ENCODE peak calls at places on chromosomes 13 and 19, in ten cellular contexts. M is dermis microvascular lymphatic vessel endothelial cell; Q is ureter; D is stimulated activated CD4-positive, alpha-beta T cell treated with anti-CD3 and anti-CD28 coated beads, Interleukin-2, amount 100 ng/mL, for 24 hours; J is activated T-helper 9 cell treated with anti-CD3 and anti-CD28 coated beads, Interleukin-2, amount 50 U/mL, for 16 hours; T is B cell; R is AG08395; Y is activated CD8-positive, alpha-beta memory T cell treated with anti-CD3 and anti-CD28 coated beads, Interleukin-2, amount 50 U/mL, for 48 hours; P is naive thymus-derived CD4-positive, alpha-beta T cell; S is fibroblast of lung. K is an unnamed sample.

GRCh38 chr19:39223703-39224279 is 19.7 kb upstream of the SYCN start:
- DNase-seq in Q (no peak), Y (no peak), R (peak), P (no peak), D (peak), M (peak), T (no peak), S (peak), J (no peak), K (no peak)

GRCh38 chr19:21322528-21322927 is 6.7 kb downstream of the ZNF708 start:
- DNase-seq in M (peak), Y (no peak), D (no peak), S (peak), R (no peak), P (no peak), J (no peak), T (no peak), Q (no peak), K (no peak)

GRCh38 chr13:100941811-100942361 is 267.3 kb upstream of the TMTC4 start:
- DNase-seq in D (no peak), J (no peak), M (no peak), Y (no peak), Q (no peak), P (no peak), T (no peak), S (peak), R (no peak), K (no peak)

GRCh38 chr19:7575426-7576040 is 20.1 kb upstream of the CAMSAP3 start:
- DNase-seq in R (peak), P (no peak), M (no peak), Y (no peak), D (no peak), Q (no peak), J (no peak), S (no peak), T (no peak), K (no peak)

GRCh38 chr13:22176968-22177545 is 506.2 kb downstream of the FGF9 start:
- DNase-seq in D (no peak), J (no peak), M (no peak), T (no peak), P (no peak), Y (no peak), R (no peak), S (no peak), Q (no peak), K (no peak)

GRCh38 chr19:13162749-13163608 is 12.8 kb downstream of the IER2 start:
- DNase-seq in Y (peak), R (peak), J (peak), T (peak), D (peak), P (peak), M (peak), S (peak), Q (peak), K (peak)

GRCh38 chr19:44796701-44797115 is 12.2 kb upstream of the BCAM start:
- DNase-seq in J (no peak), P (no peak), Y (no peak), M (peak), T (no peak), Q (no peak), D (no peak), R (no peak), S (peak), K (no peak)

GRCh38 chr13:50693755-50694154 is 149.7 kb downstream of the DLEU7 start:
- DNase-seq in M (peak), Y (no peak), D (no peak), S (peak), Q (no peak), J (no peak), R (peak), P (no peak), T (no peak), K (no peak)

GRCh38 chr19:37990362-37990761 is 83.4 kb downstream of the SIPA1L3 start:
- DNase-seq in S (peak), M (no peak), R (no peak), Q (peak), T (no peak), D (no peak), Y (no peak), J (no peak), P (no peak), K (no peak)

GRCh38 chr19:2665103-2665502 is 37.4 kb downstream of the GNG7 start:
- DNase-seq in J (no peak), S (no peak), M (no peak), T (no peak), Q (no peak), Y (no peak), R (no peak), P (no peak), D (no peak), K (no peak)

GRCh38 chr13:112898786-112899617 is 70.0 kb upstream of the MCF2L start:
- DNase-seq in M (no peak), T (no peak), R (no peak), D (no peak), J (no peak), Q (no peak), P (no peak), S (no peak), Y (no peak), K (no peak)

K was measured in germinal center.